ENCODE peak calls at places on chromosomes 2 and 18, in eight cellular contexts. Q, Z, Y, T, I, A, F and U are unnamed samples.

GRCh38 chr2:201116115-201116958 is at the start of gene CFLAR:
- DNase-seq in Q (peak), T (no peak), F (peak), Z (peak), Y (peak), A (peak), I (peak), U (peak)

GRCh38 chr2:881204-881918 is 69.3 kb upstream of the SNTG2 start:
- DNase-seq in Z (no peak), T (no peak), Q (peak), Y (no peak), F (no peak), A (no peak), I (no peak), U (no peak)

GRCh38 chr2:230472619-230473018 is 56.6 kb downstream of the SP100 start:
- DNase-seq in Z (no peak), Q (peak), T (no peak), Y (no peak), A (no peak), F (no peak), I (peak), U (no peak)

GRCh38 chr18:10290244-10291240 is 163.9 kb upstream of the APCDD1 start:
- DNase-seq in T (no peak), I (no peak), A (no peak), F (no peak), Z (no peak), Q (no peak), Y (no peak), U (no peak)

GRCh38 chr2:240917009-240917683 is 11.0 kb downstream of the CROCC2 start:
- DNase-seq in I (no peak), Z (peak), Q (no peak), F (no peak), T (no peak), A (no peak), Y (peak), U (no peak)

GRCh38 chr2:75587954-75588587 is 27.3 kb upstream of the EVA1A start:
- DNase-seq in A (no peak), T (no peak), Q (peak), Y (no peak), I (peak), Z (no peak), F (peak), U (no peak)

GRCh38 chr2:211367252-211367651 is 810.9 kb downstream of the CPS1 start:
- DNase-seq in Y (no peak), Q (no peak), F (no peak), T (no peak), Z (no peak), A (no peak), I (no peak), U (no peak)

GRCh38 chr18:55932675-55933074 is 344.7 kb upstream of the TCF4 start:
- DNase-seq in Z (no peak), A (no peak), Q (no peak), T (no peak), F (no peak), I (no peak), Y (no peak), U (no peak)

GRCh38 chr2:54942373-54942772 is 107.9 kb downstream of the RTN4 start:
- DNase-seq in Z (no peak), I (no peak), Y (no peak), A (peak), T (no peak), F (no peak), Q (no peak), U (no peak)

GRCh38 chr18:42611134-42611533 is 504.4 kb downstream of the RIT2 start:
- DNase-seq in F (no peak), Z (no peak), Y (no peak), I (no peak), Q (no peak), T (no peak), A (no peak), U (no peak)

GRCh38 chr2:9613291-9613690 is 17.5 kb downstream of the YWHAQ start:
- DNase-seq in A (no peak), Z (no peak), Q (peak), F (no peak), T (no peak), I (peak), Y (no peak), U (peak)